ENCODE peak calls at places on chromosome 7, in seven cellular contexts. A is aorta, P is left ventricle myocardium inferior, D is thyroid gland, Z is uterus, O is BE2C, Y is small intestine. E is an unnamed sample.

GRCh38 chr7:46791180-46791579 is 790.7 kb downstream of the TNS3 start:
- DNase-seq in O (no peak), A (no peak), D (no peak), Y (no peak), P (no peak), Z (no peak), E (no peak)

GRCh38 chr7:88344956-88345832 is 38.5 kb upstream of the STEAP4 start:
- DNase-seq in P (peak; percentile 57), O (peak; percentile 41), Y (peak; percentile 42), D (peak; percentile 40), Z (no peak), A (peak; percentile 77), E (peak; percentile 31)

GRCh38 chr7:85774931-85775330 is 588.1 kb upstream of the SEMA3D start:
- DNase-seq in Z (no peak), P (no peak), A (no peak), Y (no peak), O (no peak), D (no peak), E (no peak)

GRCh38 chr7:27159278-27160146 is 3.0 kb upstream of the HOXA7 start:
- DNase-seq in O (peak; percentile 4), Z (peak; percentile 14), D (no peak), P (peak; percentile 7), A (no peak), Y (no peak), E (no peak)

GRCh38 chr7:150978136-150978789 is at the start of gene KCNH2:
- DNase-seq in P (peak; percentile 72), D (no peak), O (peak; percentile 89), Y (no peak), A (no peak), Z (peak; percentile 52), E (no peak)

GRCh38 chr7:89335490-89335889 is 540.0 kb upstream of the TEX47 start:
- DNase-seq in Z (no peak), P (no peak), Y (no peak), A (no peak), D (no peak), O (no peak), E (no peak)

GRCh38 chr7:739964-740942 is 13.2 kb upstream of the PRKAR1B start:
- DNase-seq in O (no peak), P (no peak), A (peak; percentile 66), Y (no peak), D (no peak), Z (no peak), E (no peak)

GRCh38 chr7:114502454-114503254 is 88.0 kb downstream of the FOXP2 start:
- DNase-seq in D (no peak), O (no peak), Z (no peak), A (no peak), P (no peak), Y (peak; percentile 18), E (peak; percentile 32)

GRCh38 chr7:105336009-105336408 is 52.7 kb downstream of the SRPK2 start:
- DNase-seq in A (no peak), Z (no peak), P (no peak), Y (peak; percentile 13), O (no peak), D (no peak), E (no peak)

GRCh38 chr7:54906963-54907362 is 111.9 kb upstream of the EGFR start:
- DNase-seq in D (no peak), Z (no peak), O (no peak), A (no peak), P (no peak), Y (no peak), E (no peak)

GRCh38 chr7:34158311-34158710 is 253.0 kb downstream of the BMPER start:
- DNase-seq in P (peak; percentile 50), Z (peak; percentile 20), O (no peak), Y (no peak), A (no peak), D (no peak), E (no peak)

GRCh38 chr7:111392976-111393762 is 169.1 kb downstream of the IMMP2L start:
- DNase-seq in Z (no peak), Y (no peak), P (peak; percentile 15), D (no peak), A (no peak), O (no peak), E (no peak)

GRCh38 chr7:151339651-151340377 is 1.8 kb upstream of the NUB1 start:
- DNase-seq in Y (peak; percentile 41), A (no peak), D (no peak), Z (no peak), O (no peak), P (no peak), E (no peak)

GRCh38 chr7:104136561-104136960 is 71.3 kb downstream of the ORC5 start:
- DNase-seq in Y (no peak), D (peak; percentile 18), A (no peak), O (no peak), Z (no peak), P (no peak), E (no peak)

GRCh38 chr7:36941359-36941758 is 217.1 kb upstream of the AOAH start:
- DNase-seq in P (no peak), D (no peak), A (no peak), O (no peak), Z (no peak), Y (no peak), E (no peak)

GRCh38 chr7:36942558-36943354 is 218.5 kb upstream of the AOAH start:
- DNase-seq in P (no peak), Y (no peak), O (no peak), A (no peak), D (no peak), Z (no peak), E (no peak)

GRCh38 chr7:36939816-36940215 is 215.5 kb upstream of the AOAH start:
- DNase-seq in D (no peak), Z (no peak), Y (peak; percentile 32), O (no peak), P (no peak), A (no peak), E (no peak)

GRCh38 chr7:36943591-36944430 is 219.5 kb upstream of the AOAH start:
- DNase-seq in O (no peak), D (no peak), Y (no peak), Z (no peak), P (no peak), A (no peak), E (no peak)

GRCh38 chr7:36942062-36942461 is 217.8 kb upstream of the AOAH start:
- DNase-seq in Z (no peak), P (no peak), Y (no peak), D (no peak), O (no peak), A (no peak), E (no peak)
- H3K9me3 ChIP-seq in Z (no peaks in the 10 kb centered on the region), P (peaks cover 61% of the 10 kb centered on the region), Y (no peaks in the 10 kb centered on the region), D (no peaks in the 10 kb centered on the region), O (peaks cover 9% of the 10 kb centered on the region), A (peaks cover 6% of the 10 kb centered on the region), E (peaks cover 5% of the 10 kb centered on the region)

GRCh38 chr7:12650080-12650479 is 37.4 kb upstream of the ARL4A start:
- DNase-seq in Y (peak; percentile 41), P (no peak), D (no peak), O (no peak), Z (no peak), A (no peak), E (no peak)
- H3K4me1 ChIP-seq in Y (no peaks in the 10 kb centered on the region), P (no peaks in the 10 kb centered on the region), D (no peaks in the 10 kb centered on the region), O (no peaks in the 10 kb centered on the region), Z (no peaks in the 10 kb centered on the region), A (no peaks in the 10 kb centered on the region), E (no peaks in the 10 kb centered on the region)

DNA sequence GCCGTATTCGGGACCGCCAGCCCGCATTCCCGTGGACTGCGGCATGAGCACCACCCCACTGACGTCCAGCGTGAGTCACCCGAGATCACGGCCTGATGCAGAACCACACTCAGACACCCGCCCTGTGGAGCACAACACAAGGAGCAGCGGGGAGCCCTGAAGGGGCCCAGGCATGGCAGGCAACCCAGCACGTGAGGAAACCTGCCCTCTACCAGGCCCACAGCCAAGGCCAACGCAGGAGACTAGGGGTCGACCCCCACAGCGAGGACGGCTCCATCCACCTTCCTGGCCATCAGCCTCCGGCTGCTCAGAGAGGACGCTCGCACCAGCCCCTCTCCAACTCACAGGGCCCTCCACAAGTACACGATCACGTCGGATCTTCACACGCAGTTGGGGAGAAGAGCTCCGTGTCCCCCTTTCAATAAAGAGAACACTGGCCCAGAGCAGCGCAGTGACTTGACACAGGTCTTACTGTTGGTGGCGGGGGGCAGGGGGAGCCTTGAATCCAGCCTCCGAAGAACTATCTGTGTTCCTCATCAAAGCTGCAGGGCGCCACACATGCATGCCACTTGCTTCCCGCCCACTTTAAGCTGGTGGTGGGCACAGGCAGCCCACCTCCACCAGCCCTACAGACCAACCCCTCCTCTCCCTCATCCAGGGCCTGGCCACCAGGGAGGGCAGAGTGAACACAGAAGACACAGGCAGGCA is 22.0 kb downstream of the MAD1L1 start:
- DNase-seq in A (peak; percentile 52), Z (no peak), O (no peak), P (no peak), D (no peak), Y (no peak), E (no peak)
- H3K9me3 ChIP-seq in A (no peaks in the 10 kb centered on the region), Z (no peaks in the 10 kb centered on the region), O (no peaks in the 10 kb centered on the region), P (no peaks in the 10 kb centered on the region), D (no peaks in the 10 kb centered on the region), Y (no peaks in the 10 kb centered on the region), E (no peaks in the 10 kb centered on the region)

GRCh38 chr7:5696346-5697100 is 84.9 kb downstream of the RNF216 start:
- DNase-seq in A (no peak), O (no peak), D (no peak), P (no peak), Z (peak; percentile 50), Y (no peak), E (no peak)
- H3K4me1 ChIP-seq in A (peaks cover under 1% of the 10 kb centered on the region), O (peaks cover 27% of the 10 kb centered on the region), D (peaks cover 49% of the 10 kb centered on the region), P (peaks cover 99% of the 10 kb centered on the region), Z (peaks cover 40% of the 10 kb centered on the region), Y (no peaks in the 10 kb centered on the region), E (peaks cover 13% of the 10 kb centered on the region)

GRCh38 chr7:157928171-157928794 is 591.5 kb downstream of the DNAJB6 start:
- DNase-seq in P (no peak), O (no peak), A (peak; percentile 31), Y (no peak), D (no peak), Z (no peak), E (no peak)
- H3K9me3 ChIP-seq in P (peaks cover 8% of the 10 kb centered on the region), O (no peaks in the 10 kb centered on the region), A (no peaks in the 10 kb centered on the region), Y (no peaks in the 10 kb centered on the region), D (no peaks in the 10 kb centered on the region), Z (no peaks in the 10 kb centered on the region), E (no peaks in the 10 kb centered on the region)

GRCh38 chr7:159013825-159014289 is 130.8 kb downstream of the VIPR2 start:
- DNase-seq in Z (no peak), A (no peak), Y (no peak), D (no peak), P (no peak), O (no peak), E (no peak)
- H3K4me1 ChIP-seq in Z (peaks cover 4% of the 10 kb centered on the region), A (peaks cover under 1% of the 10 kb centered on the region), Y (no peaks in the 10 kb centered on the region), D (no peaks in the 10 kb centered on the region), P (peaks cover 48% of the 10 kb centered on the region), O (no peaks in the 10 kb centered on the region), E (no peaks in the 10 kb centered on the region)